ENCODE peak calls at places on chromosomes 3 and 15, in seven cellular contexts. K, J, Z, M, C, T and I are unnamed samples. For H3K4me1 and H3K9me3, the result is how much of the 10 kb centered on the place peaks cover.

GRCh38 chr3:70273492-70273891 is 38.9 kb downstream of the MDFIC2 start:
- DNase-seq in K (no peak), J (no peak), Z (no peak), M (no peak), C (no peak), T (no peak), I (peak)

GRCh38 chr15:25242957-25243799 is 195.6 kb downstream of the UBE3A start:
- DNase-seq in K (no peak), J (peak), Z (peak), M (no peak), C (no peak), T (peak), I (peak)

GRCh38 chr3:155805204-155805801 is 775 bp downstream of the C3orf33 start:
- DNase-seq in K (peak), J (peak), Z (peak), M (peak), C (no peak), T (peak), I (peak)

GRCh38 chr3:187809979-187810568 is 64.8 kb upstream of the BCL6 start:
- DNase-seq in K (no peak), J (no peak), Z (no peak), M (no peak), C (no peak), T (no peak), I (no peak)

GRCh38 chr3:183584246-183584913 is 28.9 kb upstream of the KLHL6 start:
- DNase-seq in K (no peak), J (peak), Z (no peak), M (peak), C (no peak), T (no peak), I (peak)

GRCh38 chr3:29274667-29275066 is 6.2 kb upstream of the RBMS3 start:
- DNase-seq in K (no peak), J (no peak), Z (no peak), M (no peak), C (no peak), T (no peak), I (no peak)

GRCh38 chr3:182697345-182697919 is 95.9 kb upstream of the ATP11B start:
- DNase-seq in K (no peak), J (no peak), Z (peak), M (no peak), C (no peak), T (no peak), I (no peak)

GRCh38 chr3:177680442-177680821 is 483.1 kb upstream of the TBL1XR1 start:
- DNase-seq in K (no peak), J (no peak), Z (no peak), M (no peak), C (no peak), T (no peak), I (no peak)

GRCh38 chr15:25171856-25172687 is 217.3 kb downstream of the SNRPN start:
- DNase-seq in K (no peak), J (peak), Z (peak), M (no peak), C (no peak), T (no peak), I (no peak)

GRCh38 chr3:36941162-36941561 is 3.7 kb downstream of the TRANK1 start:
- DNase-seq in K (no peak), J (no peak), Z (no peak), M (no peak), C (no peak), T (no peak), I (no peak)

GRCh38 chr3:150169279-150169970 is 198.7 kb upstream of the PFN2 start:
- DNase-seq in K (no peak), J (no peak), Z (no peak), M (peak), C (no peak), T (no peak), I (no peak)

GRCh38 chr3:115623414-115623868 is at the start of gene GAP43:
- DNase-seq in K (peak), J (peak), Z (no peak), M (peak), C (no peak), T (no peak), I (peak)

GRCh38 chr3:148856404-148856803 is 8.7 kb upstream of the CPA3 start:
- DNase-seq in K (no peak), J (peak), Z (no peak), M (no peak), C (no peak), T (no peak), I (no peak)

GRCh38 chr3:147394168-147394941 is 12.0 kb downstream of the ZIC4 start:
- DNase-seq in K (no peak), J (no peak), Z (peak), M (no peak), C (no peak), T (no peak), I (no peak)

GRCh38 chr3:52327486-52328290 is 11.6 kb downstream of the DNAH1 start:
- DNase-seq in K (no peak), J (no peak), Z (peak), M (peak), C (no peak), T (no peak), I (no peak)

GRCh38 chr3:4716231-4716630 is 223.1 kb downstream of the ITPR1 start:
- DNase-seq in K (no peak), J (no peak), Z (no peak), M (no peak), C (no peak), T (no peak), I (no peak)

GRCh38 chr3:112132975-112133448 is at the start of gene GCSAM:
- DNase-seq in K (no peak), J (no peak), Z (peak), M (peak), C (peak), T (no peak), I (peak)

GRCh38 chr15:65263313-65263712 is 23.4 kb downstream of the PARP16 start:
- DNase-seq in K (no peak), J (no peak), Z (no peak), M (no peak), C (no peak), T (no peak), I (no peak)

GRCh38 chr3:128076783-128077624 is 24.8 kb downstream of the SEC61A1 start:
- DNase-seq in K (no peak), J (no peak), Z (peak), M (peak), C (no peak), T (peak), I (no peak)
- TF ChIP-seq POLR2A in K (no peak), J (no peak), Z (no peak), M (no peak), C (no peak), T (no peak), I (no peak)

GRCh38 chr3:152269423-152270144 is 855 bp downstream of the MBNL1 start:
- DNase-seq in K (peak), J (peak), Z (peak), M (peak), C (peak), T (peak), I (peak)
- H3K4me1 ChIP-seq in K (under half), J (under half), Z (under half), M (half or more), C (under half), T (under half), I (under half)

GRCh38 chr15:62809968-62810260 is 232.6 kb upstream of the TPM1 start:
- DNase-seq in K (no peak), J (no peak), Z (no peak), M (no peak), C (no peak), T (no peak), I (no peak)
- H3K9me3 ChIP-seq in K (under half), J (under half), Z (under half), M (under half), C (under half), T (under half), I (under half)

GRCh38 chr3:47410801-47411646 is 30.2 kb downstream of the PTPN23 start:
- DNase-seq in K (no peak), J (no peak), Z (peak), M (no peak), C (no peak), T (no peak), I (no peak)
- TF ChIP-seq POLR2A in K (no peak), J (no peak), Z (no peak), M (no peak), C (no peak), T (no peak), I (no peak)